ENCODE peak calls at places on chromosomes 6 and 20, in nine cellular contexts. U is glutamatergic neuron; V is mucosa of gallbladder; L is EL; T is mesendoderm; X is effector CD4-positive, alpha-beta T cell; A is adrenal gland; Q is stimulated activated CD4-positive, alpha-beta T cell treated with anti-CD3 and anti-CD28 coated beads, TNF-alpha, amount 100 ng/mL, for 4 hours; I is HEK293T. Y is an unnamed sample.

GRCh38 chr6:148523051-148523450 is 180.4 kb downstream of the SASH1 start:
- DNase-seq in A (no peak), T (no peak), X (no peak), L (peak; percentile 97), I (no peak), U (no peak), V (no peak), Q (no peak), Y (no peak)

GRCh38 chr6:41071923-41072835 is at the start of gene OARD1:
- DNase-seq in T (peak; percentile 100), I (peak; percentile 95), Q (peak; percentile 99), A (peak; percentile 100), V (peak; percentile 100), L (peak; percentile 100), X (peak; percentile 99), U (peak; percentile 99), Y (peak; percentile 100)

GRCh38 chr6:107989166-107990094 is 31.4 kb upstream of the SEC63 start:
- DNase-seq in U (no peak), I (no peak), X (no peak), A (no peak), L (no peak), Q (no peak), T (peak; percentile 35), V (no peak), Y (no peak)

GRCh38 chr6:73830119-73830518 is 134.1 kb downstream of the CD109 start:
- DNase-seq in L (no peak), U (no peak), V (no peak), A (no peak), X (no peak), I (no peak), Q (no peak), T (no peak), Y (no peak)

GRCh38 chr6:116060572-116061283 is at the start of gene FRK:
- DNase-seq in X (no peak), U (no peak), Q (no peak), V (peak; percentile 81), T (no peak), A (no peak), L (no peak), I (no peak), Y (no peak)

GRCh38 chr6:108564178-108564577 is 3.5 kb downstream of the FOXO3 start:
- DNase-seq in L (peak; percentile 97), Q (no peak), T (no peak), V (no peak), A (no peak), I (no peak), X (no peak), U (no peak), Y (no peak)

GRCh38 chr20:53839423-53840176 is 230.8 kb downstream of the BCAS1 start:
- DNase-seq in I (no peak), A (no peak), Q (peak; percentile 10), V (peak; percentile 38), T (no peak), X (peak; percentile 22), L (no peak), U (no peak), Y (no peak)

GRCh38 chr6:90135672-90136071 is 161.0 kb downstream of the BACH2 start:
- DNase-seq in U (no peak), A (no peak), Q (no peak), V (no peak), X (no peak), L (peak; percentile 81), T (no peak), I (no peak), Y (no peak)

GRCh38 chr20:43508604-43509040 is 1.1 kb downstream of the L3MBTL1 start:
- DNase-seq in X (no peak), Q (no peak), T (peak; percentile 96), I (no peak), U (no peak), A (no peak), V (no peak), L (no peak), Y (no peak)

GRCh38 chr6:48325701-48326100 is 214.7 kb upstream of the PTCHD4 start:
- DNase-seq in L (peak; percentile 56), T (no peak), V (no peak), U (no peak), A (no peak), X (no peak), I (no peak), Q (no peak), Y (no peak)

GRCh38 chr20:33291830-33292355 is 8.9 kb downstream of the BPIFB1 start:
- DNase-seq in Q (peak; percentile 48), A (peak; percentile 57), I (peak; percentile 75), V (peak; percentile 42), X (peak; percentile 55), U (peak; percentile 79), T (peak; percentile 78), L (peak; percentile 29), Y (peak; percentile 74)

Y was measured in BE2C.